ENCODE peak calls at places on chromosomes 12 and 14, in seven cellular contexts. R, T, E, Z, A, I and D are unnamed samples.

GRCh38 chr12:109951751-109952150 is 44.4 kb downstream of the GIT2 start:
- DNase-seq in E (peak; percentile 51), Z (peak; percentile 85), I (peak; percentile 98), A (peak; percentile 55), R (no peak), T (no peak), D (peak; percentile 85)

GRCh38 chr12:53082637-53083036 is 3.4 kb upstream of the SPRYD3 start:
- DNase-seq in Z (no peak), E (no peak), T (no peak), A (no peak), I (no peak), R (no peak), D (no peak)

GRCh38 chr12:132583736-132584135 is 26.6 kb downstream of the LRCOL1 start:
- DNase-seq in R (no peak), T (no peak), Z (peak; percentile 32), I (no peak), E (peak; percentile 50), A (no peak), D (no peak)

GRCh38 chr12:33825442-33825841 is 196.9 kb upstream of the ALG10 start:
- DNase-seq in Z (peak; percentile 6), I (peak; percentile 2), E (no peak), A (no peak), T (no peak), R (no peak), D (no peak)

GRCh38 chr12:31011746-31012567 is 61.7 kb upstream of the DDX11 start:
- DNase-seq in E (no peak), I (no peak), A (no peak), T (no peak), Z (no peak), R (no peak), D (no peak)

GRCh38 chr14:68603682-68604360 is 189.0 kb downstream of the ZFP36L1 start:
- DNase-seq in E (no peak), I (no peak), R (no peak), A (no peak), T (no peak), Z (no peak), D (no peak)

GRCh38 chr14:62696261-62696968 is 348.8 kb downstream of the KCNH5 start:
- DNase-seq in I (no peak), A (no peak), T (no peak), E (peak; percentile 82), R (no peak), Z (no peak), D (no peak)

GRCh38 chr14:69368381-69368780 is 29.7 kb downstream of the ERH start:
- DNase-seq in E (no peak), I (no peak), A (no peak), T (no peak), Z (no peak), R (no peak), D (no peak)

GRCh38 chr12:87320724-87321123 is 708.5 kb downstream of the C12orf50 start:
- DNase-seq in R (no peak), I (no peak), Z (peak; percentile 80), A (no peak), E (no peak), T (no peak), D (no peak)

GRCh38 chr12:104605685-104606084 is 148.9 kb downstream of the CHST11 start:
- DNase-seq in E (peak; percentile 57), A (peak; percentile 24), T (no peak), I (no peak), Z (peak; percentile 62), R (no peak), D (no peak)

GRCh38 chr12:77772606-77773298 is 57.9 kb upstream of the NAV3 start:
- DNase-seq in T (no peak), I (no peak), Z (no peak), R (no peak), E (no peak), A (no peak), D (no peak)